ENCODE peak calls at places on chromosomes 4 and X, in ten cellular contexts. J, Z, B, E, C, Q, H, K, N and O are unnamed samples.

GRCh38 chrX:109350621-109351020 is 131.3 kb downstream of the GUCY2F start:
- DNase-seq in K (no peak), C (no peak), H (no peak), E (no peak), Z (no peak), N (no peak), Q (no peak), B (no peak), J (no peak), O (no peak)

GRCh38 chrX:2401590-2402360 is 99.0 kb downstream of the DHRSX start:
- DNase-seq in C (no peak), Q (no peak), B (no peak), J (no peak), Z (peak), K (no peak), N (peak), H (no peak), E (peak), O (no peak)

GRCh38 chr4:100299019-100299418 is 108.8 kb upstream of the DDIT4L start:
- DNase-seq in Z (peak), J (no peak), K (no peak), E (no peak), B (no peak), N (peak), H (no peak), Q (no peak), C (peak), O (no peak)

GRCh38 chr4:48943387-48943786 is 36.8 kb upstream of the OCIAD2 start:
- DNase-seq in Z (no peak), J (no peak), N (no peak), C (no peak), H (no peak), K (no peak), E (no peak), B (no peak), Q (no peak), O (no peak)

GRCh38 chr4:90842960-90843359 is 715.8 kb downstream of the CCSER1 start:
- DNase-seq in K (no peak), Q (peak), C (no peak), H (no peak), N (no peak), B (no peak), Z (no peak), J (no peak), E (no peak), O (no peak)

GRCh38 chr4:169571435-169571834 is 40.9 kb downstream of the NEK1 start:
- DNase-seq in Z (no peak), E (no peak), C (no peak), Q (no peak), J (no peak), B (no peak), N (no peak), K (no peak), H (no peak), O (no peak)

GRCh38 chrX:115650449-115650848 is 89.5 kb downstream of the PLS3 start:
- DNase-seq in H (no peak), N (peak), K (no peak), E (no peak), B (no peak), Q (no peak), J (no peak), Z (peak), C (no peak), O (no peak)

GRCh38 chr4:47031713-47032404 is 492 bp downstream of the GABRB1 start:
- DNase-seq in J (no peak), H (no peak), Q (no peak), K (no peak), Z (no peak), B (peak), N (no peak), E (no peak), C (no peak), O (no peak)

GRCh38 chrX:140815868-140816267 is 106.3 kb downstream of the LINC00632 start:
- DNase-seq in N (peak), J (no peak), H (no peak), B (no peak), Z (peak), C (peak), E (no peak), Q (no peak), K (no peak), O (no peak)